ENCODE peak calls at places on chromosomes 11 and 22, in six cellular contexts. One of them, this sample, is unnamed.

GRCh38 chr11:31236052-31236652 is 133.4 kb downstream of the DCDC1 start:
- DNase-seq in NCI-H1436: no peak
- DNase-seq in activated effector memory CD4-positive, alpha-beta T cell treated with anti-CD3 and anti-CD28 coated beads, Interleukin-2, amount 50 U/mL, for 16 hours: no peak
- DNase-seq in globus pallidus: no peak
- DNase-seq in RCC 7860: peak
- DNase-seq in pancreas: no peak
- DNase-seq in this sample: no peak

GRCh38 chr22:37627545-37627944 is 11.9 kb upstream of the SH3BP1 start:
- DNase-seq in pancreas: no peak
- DNase-seq in RCC 7860: no peak
- DNase-seq in NCI-H1436: no peak
- DNase-seq in globus pallidus: no peak
- DNase-seq in activated effector memory CD4-positive, alpha-beta T cell treated with anti-CD3 and anti-CD28 coated beads, Interleukin-2, amount 50 U/mL, for 16 hours: peak
- DNase-seq in this sample: no peak

GRCh38 chr22:17761145-17761488 is 13.2 kb downstream of the BID start:
- DNase-seq in NCI-H1436: no peak
- DNase-seq in RCC 7860: no peak
- DNase-seq in pancreas: no peak
- DNase-seq in activated effector memory CD4-positive, alpha-beta T cell treated with anti-CD3 and anti-CD28 coated beads, Interleukin-2, amount 50 U/mL, for 16 hours: no peak
- DNase-seq in globus pallidus: no peak
- DNase-seq in this sample: no peak

GRCh38 chr11:43810929-43811596 is 69.6 kb upstream of the ALKBH3 start:
- DNase-seq in globus pallidus: peak
- DNase-seq in pancreas: no peak
- DNase-seq in activated effector memory CD4-positive, alpha-beta T cell treated with anti-CD3 and anti-CD28 coated beads, Interleukin-2, amount 50 U/mL, for 16 hours: no peak
- DNase-seq in NCI-H1436: no peak
- DNase-seq in RCC 7860: no peak
- DNase-seq in this sample: no peak

GRCh38 chr11:77617892-77618291 is 19.7 kb downstream of the CLNS1A start:
- DNase-seq in NCI-H1436: no peak
- DNase-seq in globus pallidus: no peak
- DNase-seq in pancreas: no peak
- DNase-seq in activated effector memory CD4-positive, alpha-beta T cell treated with anti-CD3 and anti-CD28 coated beads, Interleukin-2, amount 50 U/mL, for 16 hours: no peak
- DNase-seq in RCC 7860: no peak
- DNase-seq in this sample: no peak

GRCh38 chr22:27751277-27752070 is 50.1 kb downstream of the MN1 start:
- DNase-seq in activated effector memory CD4-positive, alpha-beta T cell treated with anti-CD3 and anti-CD28 coated beads, Interleukin-2, amount 50 U/mL, for 16 hours: no peak
- DNase-seq in NCI-H1436: no peak
- DNase-seq in globus pallidus: no peak
- DNase-seq in RCC 7860: no peak
- DNase-seq in pancreas: no peak
- DNase-seq in this sample: peak

GRCh38 chr11:101759771-101760450 is 154.9 kb upstream of the CEP126 start:
- DNase-seq in pancreas: no peak
- DNase-seq in RCC 7860: no peak
- DNase-seq in NCI-H1436: no peak
- DNase-seq in activated effector memory CD4-positive, alpha-beta T cell treated with anti-CD3 and anti-CD28 coated beads, Interleukin-2, amount 50 U/mL, for 16 hours: no peak
- DNase-seq in globus pallidus: no peak
- DNase-seq in this sample: no peak

GRCh38 chr11:79973701-79974626 is 533.1 kb upstream of the TENM4 start:
- DNase-seq in pancreas: no peak
- DNase-seq in NCI-H1436: no peak
- DNase-seq in RCC 7860: peak
- DNase-seq in globus pallidus: no peak
- DNase-seq in activated effector memory CD4-positive, alpha-beta T cell treated with anti-CD3 and anti-CD28 coated beads, Interleukin-2, amount 50 U/mL, for 16 hours: no peak
- DNase-seq in this sample: no peak

GRCh38 chr11:67277231-67277961 is 11.1 kb downstream of the GRK2 start:
- DNase-seq in RCC 7860: no peak
- DNase-seq in activated effector memory CD4-positive, alpha-beta T cell treated with anti-CD3 and anti-CD28 coated beads, Interleukin-2, amount 50 U/mL, for 16 hours: peak
- DNase-seq in globus pallidus: peak
- DNase-seq in pancreas: peak
- DNase-seq in NCI-H1436: peak
- DNase-seq in this sample: peak

GRCh38 chr11:73314121-73314948 is 6.3 kb downstream of the ARHGEF17 start:
- DNase-seq in RCC 7860: peak
- DNase-seq in globus pallidus: peak
- DNase-seq in pancreas: no peak
- DNase-seq in NCI-H1436: no peak
- DNase-seq in activated effector memory CD4-positive, alpha-beta T cell treated with anti-CD3 and anti-CD28 coated beads, Interleukin-2, amount 50 U/mL, for 16 hours: no peak
- DNase-seq in this sample: peak

GRCh38 chr11:44113572-44113971 is 18.1 kb downstream of the EXT2 start:
- DNase-seq in RCC 7860: no peak
- DNase-seq in NCI-H1436: no peak
- DNase-seq in activated effector memory CD4-positive, alpha-beta T cell treated with anti-CD3 and anti-CD28 coated beads, Interleukin-2, amount 50 U/mL, for 16 hours: no peak
- DNase-seq in globus pallidus: no peak
- DNase-seq in pancreas: no peak
- DNase-seq in this sample: no peak

GRCh38 chr11:119190531-119190930 is 5.3 kb downstream of the NHERF4 start:
- DNase-seq in NCI-H1436: no peak
- DNase-seq in pancreas: no peak
- DNase-seq in globus pallidus: no peak
- DNase-seq in RCC 7860: no peak
- DNase-seq in activated effector memory CD4-positive, alpha-beta T cell treated with anti-CD3 and anti-CD28 coated beads, Interleukin-2, amount 50 U/mL, for 16 hours: no peak
- DNase-seq in this sample: no peak

GRCh38 chr22:18130699-18131429 is 19.1 kb upstream of the USP18 start:
- DNase-seq in RCC 7860: no peak
- DNase-seq in activated effector memory CD4-positive, alpha-beta T cell treated with anti-CD3 and anti-CD28 coated beads, Interleukin-2, amount 50 U/mL, for 16 hours: no peak
- DNase-seq in globus pallidus: no peak
- DNase-seq in pancreas: no peak
- DNase-seq in NCI-H1436: no peak
- DNase-seq in this sample: no peak

This sample was measured in COLO829.